ENCODE peak calls at places on chromosomes 1 and 21, in seven cellular contexts. F is tibial nerve, I is fibroblast of lung, B is left ventricle myocardium inferior, N is upper lobe of right lung, S is Peyer's patch, H is neural progenitor cell. Q is an unnamed sample.

GRCh38 chr1:105838071-105838470 is 1218.4 kb upstream of the PRMT6 start:
- DNase-seq in H (no peak), B (no peak), S (no peak), N (no peak), F (no peak), I (no peak), Q (no peak)

GRCh38 chr1:172431721-172432192 is 11.3 kb downstream of the C1orf105 start:
- DNase-seq in I (no peak), F (no peak), B (no peak), S (peak; percentile 30), N (peak; percentile 77), H (no peak), Q (no peak)

GRCh38 chr1:181595234-181595633 is 111.9 kb downstream of the CACNA1E start:
- DNase-seq in N (no peak), H (no peak), B (no peak), I (no peak), S (no peak), F (no peak), Q (no peak)

GRCh38 chr1:240280560-240281322 is 189.1 kb downstream of the FMN2 start:
- DNase-seq in N (no peak), S (no peak), H (no peak), I (no peak), B (no peak), F (no peak), Q (no peak)

GRCh38 chr1:14896381-14897079 is 257.0 kb upstream of the TMEM51 start:
- DNase-seq in N (no peak), I (peak; percentile 60), S (no peak), B (no peak), F (no peak), H (no peak), Q (no peak)

GRCh38 chr1:91749690-91750335 is 136.1 kb downstream of the TGFBR3 start:
- DNase-seq in B (no peak), I (no peak), N (no peak), H (no peak), F (peak; percentile 55), S (no peak), Q (no peak)

GRCh38 chr1:46062651-46063319 is 69.6 kb downstream of the PIK3R3 start:
- DNase-seq in S (no peak), I (no peak), B (no peak), F (no peak), N (no peak), H (no peak), Q (no peak)

GRCh38 chr1:68481041-68481440 is 15.8 kb downstream of the DEPDC1 start:
- DNase-seq in B (no peak), S (no peak), F (no peak), H (no peak), N (no peak), I (peak; percentile 25), Q (no peak)

GRCh38 chr1:9671377-9672140 is 20.0 kb downstream of the PIK3CD start:
- DNase-seq in H (no peak), B (no peak), S (no peak), F (no peak), I (peak; percentile 84), N (no peak), Q (no peak)

GRCh38 chr1:75035536-75035935 is 98.7 kb upstream of the LHX8 start:
- DNase-seq in I (no peak), B (no peak), H (no peak), F (no peak), N (no peak), S (no peak), Q (no peak)

GRCh38 chr1:27348861-27349783 is 7.3 kb downstream of the SYTL1 start:
- DNase-seq in B (no peak), I (peak; percentile 45), F (no peak), N (peak; percentile 91), S (peak; percentile 35), H (peak; percentile 84), Q (no peak)

GRCh38 chr1:183576537-183576936 is 13.7 kb downstream of the NCF2 start:
- DNase-seq in S (no peak), B (peak; percentile 50), I (no peak), N (no peak), F (no peak), H (no peak), Q (no peak)

GRCh38 chr21:41280115-41280919 is 36.3 kb upstream of the FAM3B start:
- DNase-seq in N (no peak), I (peak; percentile 30), B (no peak), F (no peak), H (no peak), S (no peak), Q (no peak)

GRCh38 chr1:27686223-27686990 is 14.4 kb upstream of the IFI6 start:
- DNase-seq in S (no peak), N (peak; percentile 65), B (no peak), F (no peak), I (no peak), H (peak; percentile 38), Q (no peak)

GRCh38 chr1:109619655-109620395 is at the start of gene AMPD2:
- DNase-seq in I (peak; percentile 86), B (peak; percentile 84), H (peak; percentile 83), F (peak; percentile 63), S (peak; percentile 79), N (peak; percentile 90), Q (peak; percentile 86)

GRCh38 chr1:22131875-22132486 is 10.9 kb downstream of the WNT4 start:
- DNase-seq in I (no peak), B (no peak), H (peak; percentile 82), F (no peak), N (peak; percentile 75), S (peak; percentile 28), Q (peak; percentile 67)

GRCh38 chr21:33976980-33977720 is 61.5 kb upstream of the ATP5PO start:
- DNase-seq in N (no peak), I (no peak), H (no peak), S (no peak), B (no peak), F (no peak), Q (no peak)
- H3K27ac ChIP-seq in N (no peak overlapping the region), I (peak overlapping the region; percentile 40), H (no peak overlapping the region), S (peak overlapping the region; percentile 65), B (peak overlapping the region; percentile 80), F (peak overlapping the region; percentile 71), Q (peak overlapping the region; percentile 86)

DNA sequence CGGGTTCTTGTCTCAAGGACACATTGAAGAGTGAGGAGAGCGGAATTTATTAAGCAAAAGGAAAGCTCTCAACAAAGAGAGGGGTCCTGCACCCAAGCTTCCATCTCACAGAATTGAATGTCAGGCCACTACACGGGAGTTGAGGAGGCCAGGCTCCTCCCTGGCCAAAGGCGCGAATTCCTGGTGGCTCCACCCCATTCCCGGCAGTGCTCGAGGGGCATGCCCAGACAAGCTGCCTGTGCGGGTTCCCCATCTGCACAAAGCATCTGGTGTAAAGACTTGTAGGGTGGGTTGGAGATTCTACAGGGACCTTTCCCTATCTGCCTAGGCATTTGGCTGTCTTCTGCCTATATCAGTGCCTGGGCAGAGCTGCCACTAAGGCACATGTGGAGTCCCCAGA is 648.5 kb upstream of the PKN2 start:
- DNase-seq in B (no peak), N (no peak), S (no peak), I (no peak), F (no peak), H (no peak), Q (no peak)
- H3K4me1 ChIP-seq in B (no peaks in the 10 kb centered on the region), N (no peaks in the 10 kb centered on the region), S (no peaks in the 10 kb centered on the region), I (no peaks in the 10 kb centered on the region), F (no peaks in the 10 kb centered on the region), H (no peaks in the 10 kb centered on the region), Q (no peaks in the 10 kb centered on the region)

GRCh38 chr1:211370669-211371068 is 44.0 kb downstream of the TRAF5 start:
- DNase-seq in F (no peak), N (no peak), B (no peak), H (no peak), S (no peak), I (no peak), Q (no peak)

GRCh38 chr1:211375286-211375818 is 48.7 kb downstream of the TRAF5 start:
- DNase-seq in H (peak; percentile 52), S (no peak), I (no peak), N (no peak), B (no peak), F (no peak), Q (no peak)

GRCh38 chr1:211372463-211372862 is 45.8 kb downstream of the TRAF5 start:
- DNase-seq in N (no peak), S (no peak), B (no peak), H (no peak), F (no peak), I (no peak), Q (no peak)

GRCh38 chr1:211369640-211370039 is 43.0 kb downstream of the TRAF5 start:
- DNase-seq in B (no peak), I (no peak), H (peak; percentile 4), F (no peak), S (no peak), N (no peak), Q (no peak)

DNA sequence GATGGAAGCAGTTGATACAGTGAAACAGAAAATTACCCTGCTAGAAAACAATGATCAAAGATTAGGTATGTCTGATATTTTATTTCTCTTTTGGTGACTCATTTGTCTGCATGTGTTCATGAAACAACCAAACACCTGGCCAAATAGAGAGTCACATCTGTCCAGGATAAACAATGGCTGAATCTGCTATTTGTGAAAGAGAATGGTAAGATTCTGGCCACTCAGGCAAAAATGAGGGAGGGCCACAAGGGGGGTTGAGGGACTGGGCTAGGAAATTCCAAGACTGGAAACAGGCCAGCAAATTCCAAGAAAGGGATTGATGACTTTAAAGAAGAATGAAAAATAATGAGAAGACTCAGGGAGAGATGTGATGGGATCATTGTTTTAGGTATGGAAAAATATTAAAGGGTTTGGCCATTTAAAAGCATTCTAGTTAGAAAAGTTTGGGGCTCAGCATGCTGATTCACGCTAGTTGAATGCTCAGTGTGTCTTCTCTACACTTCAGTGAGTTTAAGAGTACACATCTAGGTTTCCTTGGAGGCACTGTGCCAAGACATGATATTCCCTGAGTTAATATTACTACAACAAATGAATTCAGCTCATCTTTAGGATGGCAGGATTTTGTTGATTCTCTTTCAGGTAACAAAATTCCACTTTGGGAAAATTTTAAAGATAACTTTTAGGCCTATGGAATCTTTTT is 44.9 kb downstream of the TRAF5 start:
- DNase-seq in S (no peak), B (no peak), N (no peak), H (peak; percentile 17), F (no peak), I (peak; percentile 78), Q (no peak)
- H3K36me3 ChIP-seq in S (no peaks in the 10 kb centered on the region), B (peaks cover 4% of the 10 kb centered on the region), N (peaks cover 9% of the 10 kb centered on the region), H (no peaks in the 10 kb centered on the region), F (no peaks in the 10 kb centered on the region), I (peaks cover 3% of the 10 kb centered on the region), Q (peaks cover 3% of the 10 kb centered on the region)

DNA sequence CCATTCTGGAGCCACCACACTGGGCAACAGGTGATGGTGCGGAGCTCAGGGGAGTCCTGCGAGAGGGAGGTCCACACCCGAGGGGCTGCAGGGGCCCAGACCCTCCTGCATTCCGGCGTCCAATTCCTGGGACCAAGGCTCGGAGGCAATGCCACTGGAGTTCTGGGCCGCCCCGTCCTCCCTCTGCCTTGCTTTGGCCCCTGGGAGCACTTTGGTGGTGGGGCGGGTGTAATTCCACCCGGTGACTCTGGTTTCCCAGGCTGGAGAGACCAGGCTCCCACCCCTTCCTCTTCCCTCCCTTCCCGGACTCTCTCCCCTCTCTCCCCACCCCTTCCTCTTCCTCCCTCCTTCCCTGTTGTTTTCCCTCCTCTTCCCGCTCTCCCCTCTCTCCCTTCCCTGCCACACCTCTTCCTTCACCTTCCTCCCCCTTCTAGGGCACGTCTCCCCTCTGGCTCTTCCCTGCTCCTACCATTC is 1.9 kb downstream of the PRKCZ start:
- DNase-seq in F (no peak), N (no peak), S (no peak), I (no peak), H (no peak), B (no peak), Q (no peak)
- H3K27ac ChIP-seq in F (no peak overlapping the region), N (peak overlapping the region; percentile 81), S (no peak overlapping the region), I (no peak overlapping the region), H (no peak overlapping the region), B (no peak overlapping the region), Q (no peak overlapping the region)